ENCODE peak calls at places on chromosomes 3 and 15, in five cellular contexts. F is uterus, I is stomach, X is right cardiac atrium, A is transverse colon. T is an unnamed sample.
A peak's percentile ranks its signal among the peaks of the same experiment; 100 is the strongest.

GRCh38 chr3:112027839-112028238 is 6.7 kb upstream of the TMPRSS7 start:
- DNase-seq in F (no peak), I (no peak), X (no peak), A (no peak), T (no peak)

GRCh38 chr15:31217566-31218270 is 108.9 kb upstream of the KLF13 start:
- DNase-seq in F (no peak), I (no peak), X (no peak), A (peak; percentile 11), T (no peak)

GRCh38 chr3:15558581-15558980 is 37.1 kb upstream of the COLQ start:
- DNase-seq in F (no peak), I (no peak), X (no peak), A (no peak), T (no peak)

GRCh38 chr3:176041812-176042211 is 1155.5 kb downstream of the TBL1XR1 start:
- DNase-seq in F (no peak), I (no peak), X (no peak), A (no peak), T (no peak)

GRCh38 chr15:28456476-28457395 is 76.0 kb downstream of the GOLGA8G start:
- DNase-seq in F (no peak), I (no peak), X (peak; percentile 44), A (no peak), T (no peak)

GRCh38 chr15:98649996-98650870 is 1.9 kb downstream of the IGF1R start:
- DNase-seq in F (peak; percentile 41), I (peak; percentile 55), X (peak; percentile 79), A (peak; percentile 30), T (peak; percentile 41)

GRCh38 chr15:51776952-51777574 is 25.7 kb downstream of the TMOD2 start:
- DNase-seq in F (peak; percentile 73), I (peak; percentile 73), X (no peak), A (peak; percentile 69), T (peak; percentile 47)

GRCh38 chr15:93124126-93124525 is 35.1 kb upstream of the RGMA start:
- DNase-seq in F (no peak), I (no peak), X (no peak), A (no peak), T (no peak)

GRCh38 chr3:184773341-184774186 is 38.4 kb upstream of the VPS8 start:
- DNase-seq in F (peak; percentile 47), I (no peak), X (peak; percentile 75), A (no peak), T (no peak)

GRCh38 chr3:152159328-152159727 is 109.4 kb upstream of the MBNL1 start:
- DNase-seq in F (peak; percentile 74), I (no peak), X (no peak), A (peak; percentile 15), T (no peak)

GRCh38 chr3:25426408-25426807 is 1.7 kb upstream of the RARB start:
- DNase-seq in F (no peak), I (no peak), X (peak; percentile 67), A (no peak), T (no peak)

GRCh38 chr15:35852818-35853624 is 307.1 kb upstream of the DPH6 start:
- DNase-seq in F (no peak), I (no peak), X (no peak), A (no peak), T (no peak)

GRCh38 chr3:86923071-86923476 is 67.9 kb downstream of the VGLL3 start:
- DNase-seq in F (no peak), I (no peak), X (no peak), A (no peak), T (no peak)

GRCh38 chr15:75640483-75641175 is 605 bp upstream of the IMP3 start:
- DNase-seq in F (no peak), I (no peak), X (peak; percentile 9), A (no peak), T (peak; percentile 48)

GRCh38 chr3:136624381-136624780 is 127.8 kb downstream of the STAG1 start:
- DNase-seq in F (no peak), I (no peak), X (no peak), A (no peak), T (no peak)

GRCh38 chr15:48414015-48414414 is 82.8 kb downstream of the DUT start:
- DNase-seq in F (peak; percentile 54), I (no peak), X (no peak), A (no peak), T (no peak)

GRCh38 chr3:86937306-86937791 is 53.6 kb downstream of the VGLL3 start:
- DNase-seq in F (peak; percentile 40), I (no peak), X (peak; percentile 43), A (no peak), T (no peak)

GRCh38 chr15:26838742-26839460 is 28.0 kb upstream of the GABRA5 start:
- DNase-seq in F (no peak), I (no peak), X (peak; percentile 41), A (no peak), T (no peak)

GRCh38 chr15:78085928-78086327 is 6.4 kb upstream of the SH2D7 start:
- DNase-seq in F (no peak), I (no peak), X (no peak), A (no peak), T (no peak)

GRCh38 chr15:75776075-75776443 is 63.4 kb upstream of the CSPG4 start:
- DNase-seq in F (no peak), I (no peak), X (no peak), A (no peak), T (no peak)

DNA sequence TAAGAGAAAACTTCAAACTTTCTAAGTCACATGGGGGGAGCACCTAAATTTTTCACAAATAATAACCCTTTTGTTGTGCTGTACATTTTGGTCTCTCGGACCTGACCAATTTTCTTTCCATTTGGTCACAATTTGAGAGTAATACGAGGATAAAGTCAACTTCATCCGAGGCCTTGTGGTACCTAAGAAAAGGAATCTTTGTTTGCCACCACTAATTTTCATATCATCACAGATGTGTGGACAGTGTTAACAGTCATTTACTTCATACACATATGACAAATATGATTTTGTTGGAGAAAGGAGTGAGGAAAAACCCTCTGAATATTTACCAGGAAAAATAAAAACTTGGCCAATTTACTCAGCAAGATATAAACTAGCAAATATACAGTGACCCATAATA is 40.8 kb downstream of the VGLL4 start:
- DNase-seq in F (no peak), I (no peak), X (no peak), A (no peak), T (no peak)
- H3K4me1 ChIP-seq in F (peaks cover 31% of the 10 kb centered on the region), I (peaks cover 25% of the 10 kb centered on the region), X (peaks cover 31% of the 10 kb centered on the region), A (peaks cover 29% of the 10 kb centered on the region), T (peaks cover 2% of the 10 kb centered on the region)

DNA sequence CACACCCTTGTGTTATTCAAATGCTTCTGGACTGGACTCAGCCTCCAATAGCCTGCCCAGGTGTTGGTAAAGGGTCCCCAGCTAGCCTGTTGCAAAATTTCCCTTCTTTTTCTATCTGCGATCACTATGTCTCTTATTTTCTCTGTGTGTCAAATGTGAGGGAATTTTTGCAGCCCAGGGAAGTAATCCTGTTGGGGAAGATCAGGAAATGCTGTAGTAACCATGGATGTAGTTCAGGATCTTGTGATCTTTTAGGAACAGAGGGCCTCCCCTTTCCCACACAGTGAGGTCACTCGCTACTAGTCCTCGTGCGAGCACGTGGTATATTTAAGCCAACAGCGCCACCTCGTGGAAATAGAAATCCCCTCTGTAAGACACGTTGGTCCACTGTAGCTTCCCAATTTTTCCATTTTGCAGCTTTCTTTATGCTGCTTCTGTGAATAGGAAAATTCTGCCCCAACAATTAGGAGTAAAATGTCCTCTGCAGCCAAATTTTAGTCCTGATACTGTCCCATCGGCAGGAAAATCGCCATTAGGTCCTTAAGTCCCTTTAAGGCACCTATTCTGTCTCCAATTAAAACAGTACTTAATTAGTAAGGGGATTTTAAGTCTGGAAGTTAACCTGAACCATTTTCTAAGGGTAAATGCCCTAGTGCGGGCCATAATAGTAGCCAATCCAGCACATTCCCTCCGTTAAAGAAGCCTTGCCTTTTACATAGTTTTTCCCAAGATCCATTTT is 4.0 kb upstream of the SMCO1 start:
- DNase-seq in F (peak; percentile 25), I (peak; percentile 67), X (peak; percentile 61), A (peak; percentile 60), T (peak; percentile 40)
- H3K9me3 ChIP-seq in F (no peaks in the 10 kb centered on the region), I (peaks cover 62% of the 10 kb centered on the region), X (peaks cover 5% of the 10 kb centered on the region), A (peaks cover 27% of the 10 kb centered on the region), T (peaks cover 25% of the 10 kb centered on the region)

DNA sequence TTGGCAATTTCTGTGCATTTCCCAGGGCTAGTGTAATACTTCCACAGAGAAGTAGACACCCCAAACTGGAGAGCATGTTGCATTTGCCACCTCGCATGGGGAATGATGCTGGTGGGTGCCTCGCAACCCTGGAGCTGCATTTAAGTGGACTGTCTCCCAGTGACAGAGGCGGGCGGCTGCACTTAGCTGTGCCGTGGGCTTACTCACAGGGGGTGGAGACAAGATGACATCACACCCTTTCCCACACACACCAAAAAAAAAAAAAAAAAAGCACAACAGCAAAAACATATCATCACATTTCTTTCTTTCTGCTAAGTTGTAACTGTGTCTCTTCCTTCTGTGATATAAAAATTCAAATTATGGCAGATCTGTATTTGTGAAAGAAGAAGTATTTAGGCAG is at the start of gene ABI3BP:
- DNase-seq in F (peak; percentile 86), I (peak; percentile 49), X (peak; percentile 85), A (peak; percentile 58), T (no peak)
- H3K4me3 ChIP-seq in F (peak within 1 kb of the TSS; percentile 20), I (peak within 1 kb of the TSS; percentile 46), X (peak within 1 kb of the TSS; percentile 43), A (peak within 1 kb of the TSS; percentile 49), T (no peak within 1 kb of the TSS)

DNA sequence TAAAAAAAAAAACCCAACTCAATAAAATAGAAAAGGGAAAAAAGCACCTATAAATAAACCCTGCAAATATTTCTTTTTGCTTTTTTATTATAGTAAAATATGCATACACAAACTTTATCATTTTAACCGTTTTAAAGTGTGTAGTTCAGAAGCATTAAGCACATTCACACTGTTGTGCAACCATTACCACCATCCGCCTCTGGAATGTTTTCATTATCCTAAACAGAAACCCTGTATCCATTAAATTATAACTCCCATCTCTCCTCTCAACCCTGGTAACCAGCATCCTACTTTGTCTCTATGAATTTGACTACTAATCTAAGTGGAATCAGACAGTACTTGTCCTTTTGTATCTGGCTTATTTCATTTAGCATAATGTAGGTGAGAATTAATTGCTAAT is 15.0 kb downstream of the CDCP1 start:
- DNase-seq in F (no peak), I (no peak), X (no peak), A (no peak), T (no peak)
- H3K4me1 ChIP-seq in F (peaks cover 16% of the 10 kb centered on the region), I (peaks cover 13% of the 10 kb centered on the region), X (no peaks in the 10 kb centered on the region), A (peaks cover 11% of the 10 kb centered on the region), T (no peaks in the 10 kb centered on the region)

GRCh38 chr15:41804920-41805666 is 22.8 kb upstream of the JMJD7 start:
- DNase-seq in F (no peak), I (no peak), X (no peak), A (no peak), T (no peak)
- H3K9me3 ChIP-seq in F (no peaks in the 10 kb centered on the region), I (no peaks in the 10 kb centered on the region), X (no peaks in the 10 kb centered on the region), A (no peaks in the 10 kb centered on the region), T (no peaks in the 10 kb centered on the region)

GRCh38 chr3:52154135-52155094 is at the start of gene POC1A:
- DNase-seq in F (peak; percentile 98), I (peak; percentile 97), X (peak; percentile 97), A (peak; percentile 97), T (peak; percentile 81)

GRCh38 chr3:52153389-52154096 is 680 bp downstream of the POC1A start:
- DNase-seq in F (no peak), I (no peak), X (peak; percentile 70), A (peak; percentile 59), T (no peak)

GRCh38 chr3:52159503-52159902 is 5.3 kb upstream of the POC1A start:
- DNase-seq in F (no peak), I (no peak), X (no peak), A (no peak), T (no peak)

GRCh38 chr3:52150860-52151259 is 3.4 kb downstream of the POC1A start:
- DNase-seq in F (no peak), I (no peak), X (no peak), A (no peak), T (no peak)

DNA sequence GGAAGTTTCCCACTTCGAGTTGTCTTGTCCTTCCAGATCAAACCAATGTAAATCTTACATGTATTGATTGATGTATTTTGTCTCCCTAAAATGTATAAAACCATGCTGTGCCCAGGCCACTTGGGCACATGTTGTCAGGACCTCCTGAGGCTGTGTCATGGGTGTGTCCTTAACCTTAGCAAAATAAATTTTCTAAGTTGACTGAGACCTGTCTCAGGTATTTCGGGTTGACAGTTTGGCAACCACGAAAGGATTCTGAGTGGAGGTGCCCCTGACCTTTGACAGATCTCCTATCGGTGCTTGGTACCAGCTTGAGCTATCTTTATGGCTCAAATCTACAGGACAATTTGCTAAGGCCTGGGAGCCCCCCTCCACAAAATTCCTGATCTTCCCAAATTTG is 1.7 kb upstream of the POC1A start:
- DNase-seq in F (no peak), I (no peak), X (no peak), A (no peak), T (no peak)
- H3K4me3 ChIP-seq in F (no peak overlapping the region), I (no peak overlapping the region), X (no peak overlapping the region), A (no peak overlapping the region), T (no peak overlapping the region)